ENCODE peak calls at places on chromosome 9, in four cellular contexts. One of them, this sample, is unnamed. For H3K4me1, the result is how much of the 10 kb centered on the place peaks cover.

GRCh38 chr9:19493174-19493811 is 84.5 kb downstream of the ACER2 start:
- DNase-seq in IMR-90: peak
- DNase-seq in keratinocyte: no peak
- DNase-seq in fibroblast of lung: peak
- DNase-seq in this sample: peak

GRCh38 chr9:92986175-92987110 is 39.1 kb downstream of the FGD3 start:
- DNase-seq in IMR-90: no peak
- DNase-seq in fibroblast of lung: no peak
- DNase-seq in keratinocyte: no peak
- DNase-seq in this sample: no peak

GRCh38 chr9:109742759-109743388 is 37.1 kb upstream of the PALM2AKAP2 start:
- DNase-seq in fibroblast of lung: peak
- DNase-seq in IMR-90: no peak
- DNase-seq in keratinocyte: no peak
- DNase-seq in this sample: no peak

GRCh38 chr9:124724415-124725067 is 46.6 kb downstream of the NR6A1 start:
- DNase-seq in keratinocyte: no peak
- DNase-seq in IMR-90: no peak
- DNase-seq in fibroblast of lung: no peak
- DNase-seq in this sample: no peak

GRCh38 chr9:71768388-71769174 is at the start of gene CEMIP2:
- DNase-seq in fibroblast of lung: peak
- DNase-seq in IMR-90: peak
- DNase-seq in keratinocyte: no peak
- DNase-seq in this sample: peak

GRCh38 chr9:126556560-126557250 is 57.0 kb upstream of the LMX1B start:
- DNase-seq in keratinocyte: no peak
- DNase-seq in IMR-90: no peak
- DNase-seq in fibroblast of lung: no peak
- DNase-seq in this sample: no peak

GRCh38 chr9:114588671-114589526 is 1.3 kb downstream of the ATP6V1G1 start:
- DNase-seq in keratinocyte: no peak
- DNase-seq in IMR-90: peak
- DNase-seq in fibroblast of lung: peak
- DNase-seq in this sample: no peak

GRCh38 chr9:35350827-35351549 is 138.9 kb upstream of the RUSC2 start:
- DNase-seq in fibroblast of lung: peak
- DNase-seq in IMR-90: peak
- DNase-seq in keratinocyte: no peak
- DNase-seq in this sample: no peak

GRCh38 chr9:114288233-114289051 is 34.5 kb upstream of the ORM1 start:
- DNase-seq in IMR-90: peak
- DNase-seq in fibroblast of lung: peak
- DNase-seq in keratinocyte: no peak
- DNase-seq in this sample: no peak

GRCh38 chr9:22211588-22212360 is 202.7 kb upstream of the CDKN2B start:
- DNase-seq in IMR-90: peak
- DNase-seq in keratinocyte: no peak
- DNase-seq in fibroblast of lung: peak
- DNase-seq in this sample: no peak

GRCh38 chr9:116149844-116150243 is 3.7 kb upstream of the PAPPA start:
- DNase-seq in IMR-90: no peak
- DNase-seq in fibroblast of lung: no peak
- DNase-seq in keratinocyte: no peak
- DNase-seq in this sample: peak

GRCh38 chr9:107698779-107699564 is 209.4 kb upstream of the KLF4 start:
- DNase-seq in fibroblast of lung: no peak
- DNase-seq in IMR-90: no peak
- DNase-seq in keratinocyte: no peak
- DNase-seq in this sample: no peak

GRCh38 chr9:100197553-100197952 is 98.5 kb downstream of the INVS start:
- DNase-seq in keratinocyte: no peak
- DNase-seq in IMR-90: no peak
- DNase-seq in fibroblast of lung: no peak
- DNase-seq in this sample: no peak

GRCh38 chr9:131657031-131657377 is 82.9 kb downstream of the RAPGEF1 start:
- DNase-seq in keratinocyte: no peak
- DNase-seq in fibroblast of lung: no peak
- DNase-seq in IMR-90: no peak
- DNase-seq in this sample: no peak

GRCh38 chr9:109856785-109857184 is 76.8 kb downstream of the PALM2AKAP2 start:
- DNase-seq in IMR-90: peak
- DNase-seq in keratinocyte: no peak
- DNase-seq in fibroblast of lung: peak
- DNase-seq in this sample: no peak

GRCh38 chr9:98455256-98455956 is 200.0 kb upstream of the TBC1D2 start:
- DNase-seq in fibroblast of lung: no peak
- DNase-seq in keratinocyte: no peak
- DNase-seq in IMR-90: no peak
- DNase-seq in this sample: no peak

GRCh38 chr9:72828281-72828731 is 124.5 kb downstream of the ALDH1A1 start:
- DNase-seq in fibroblast of lung: peak
- DNase-seq in keratinocyte: peak
- DNase-seq in IMR-90: no peak
- DNase-seq in this sample: no peak

GRCh38 chr9:110148868-110149267 is 59.1 kb downstream of the C9orf152 start:
- DNase-seq in IMR-90: no peak
- DNase-seq in fibroblast of lung: no peak
- DNase-seq in keratinocyte: no peak
- DNase-seq in this sample: no peak

GRCh38 chr9:88197781-88198345 is 59.6 kb upstream of the SPATA31C2 start:
- DNase-seq in IMR-90: peak
- DNase-seq in fibroblast of lung: peak
- DNase-seq in keratinocyte: peak
- DNase-seq in this sample: no peak

GRCh38 chr9:98913705-98914104 is 30.0 kb upstream of the COL15A1 start:
- DNase-seq in keratinocyte: no peak
- DNase-seq in IMR-90: no peak
- DNase-seq in fibroblast of lung: no peak
- DNase-seq in this sample: no peak

GRCh38 chr9:126861707-126862460 is 1.4 kb downstream of the ZBTB34 start:
- DNase-seq in keratinocyte: no peak
- DNase-seq in fibroblast of lung: no peak
- DNase-seq in IMR-90: peak
- DNase-seq in this sample: peak

GRCh38 chr9:136147038-136147889 is 28.6 kb upstream of the TMEM250 start:
- DNase-seq in keratinocyte: no peak
- DNase-seq in fibroblast of lung: no peak
- DNase-seq in IMR-90: no peak
- DNase-seq in this sample: no peak

GRCh38 chr9:35306281-35306680 is 144.5 kb downstream of the UNC13B start:
- DNase-seq in IMR-90: peak
- DNase-seq in keratinocyte: no peak
- DNase-seq in fibroblast of lung: peak
- DNase-seq in this sample: no peak

GRCh38 chr9:92424340-92424739 is at the start of gene OMD:
- DNase-seq in keratinocyte: no peak
- DNase-seq in fibroblast of lung: peak
- DNase-seq in IMR-90: no peak
- DNase-seq in this sample: no peak

DNA sequence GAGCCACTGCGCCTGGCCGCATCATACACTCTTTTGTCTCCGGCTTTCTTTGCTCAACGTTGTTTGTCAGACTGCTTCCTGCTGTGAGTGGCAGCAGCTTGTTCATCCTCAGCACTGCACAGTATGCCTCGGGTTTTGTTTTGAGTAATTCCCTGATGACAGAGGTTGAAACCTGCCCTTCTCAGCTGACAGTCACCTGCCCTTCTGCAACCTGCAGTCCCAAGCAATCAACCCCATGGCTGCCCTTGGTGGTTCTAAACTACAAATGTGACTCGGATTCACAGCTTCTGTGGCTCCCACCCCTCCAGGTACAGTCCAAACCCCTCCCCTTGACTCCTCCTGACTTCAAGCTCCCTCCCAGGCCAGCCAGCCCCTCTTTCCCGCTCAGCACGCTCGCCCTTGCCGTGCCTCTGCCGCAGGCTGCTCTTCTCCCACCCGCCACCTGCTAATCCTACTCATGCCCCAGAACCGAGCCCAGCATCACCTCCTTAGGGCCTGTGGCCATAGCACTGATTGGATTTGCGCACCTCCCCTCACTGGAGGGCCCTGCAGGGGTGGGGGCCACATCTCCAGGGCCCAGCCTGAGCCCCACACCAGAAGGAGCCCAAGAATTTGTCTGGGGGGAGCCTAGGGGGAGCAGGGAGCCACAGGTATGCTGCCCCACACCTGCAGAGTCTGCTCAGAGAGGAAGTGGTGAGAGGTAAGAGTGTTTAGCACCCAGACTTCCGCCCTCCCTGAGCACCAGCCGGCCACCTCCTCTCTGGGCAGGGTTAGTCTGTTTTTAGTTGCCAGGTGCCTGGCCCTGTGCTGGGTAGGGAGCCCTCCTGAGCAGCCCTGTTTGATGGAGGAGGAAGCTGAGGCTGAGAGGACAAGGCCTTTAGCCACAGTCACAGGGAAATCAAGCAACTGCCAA is 10.1 kb downstream of the EEIG1 start:
- DNase-seq in IMR-90: no peak
- DNase-seq in fibroblast of lung: no peak
- DNase-seq in keratinocyte: no peak
- DNase-seq in this sample: no peak
- H3K4me1 ChIP-seq in IMR-90: half or more
- H3K4me1 ChIP-seq in fibroblast of lung: half or more
- H3K4me1 ChIP-seq in keratinocyte: half or more
- H3K4me1 ChIP-seq in this sample: half or more

DNA sequence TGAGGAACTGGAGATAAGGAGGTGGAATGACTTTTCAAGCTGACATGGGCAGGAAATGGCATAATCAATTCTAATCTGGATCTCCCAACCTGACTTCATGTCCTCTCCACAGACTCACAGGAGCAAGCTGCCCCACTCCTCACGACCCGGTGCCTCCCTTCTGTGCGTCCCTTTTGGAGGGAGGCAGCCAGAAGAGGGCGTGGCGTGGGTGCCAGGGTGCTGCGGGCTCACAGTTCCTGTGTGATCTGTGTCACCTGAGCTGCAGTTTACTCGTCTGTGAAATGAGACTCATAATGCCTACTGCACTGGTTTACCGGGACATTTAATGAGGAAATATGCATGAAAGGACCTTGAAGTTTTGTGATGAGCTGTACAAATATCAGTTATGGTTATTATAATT is 207.4 kb downstream of the DAB2IP start:
- DNase-seq in IMR-90: no peak
- DNase-seq in keratinocyte: no peak
- DNase-seq in fibroblast of lung: no peak
- DNase-seq in this sample: no peak
- H3K9ac ChIP-seq in IMR-90: no peak
- H3K9ac ChIP-seq in keratinocyte: no peak
- H3K9ac ChIP-seq in fibroblast of lung: no peak
- H3K9ac ChIP-seq in this sample: no peak

GRCh38 chr9:129630967-129631672 is 5.2 kb downstream of the NTMT1 start:
- DNase-seq in fibroblast of lung: peak
- DNase-seq in keratinocyte: no peak
- DNase-seq in IMR-90: peak
- DNase-seq in this sample: no peak
- H3K4me1 ChIP-seq in fibroblast of lung: under half
- H3K4me1 ChIP-seq in keratinocyte: under half
- H3K4me1 ChIP-seq in IMR-90: under half
- H3K4me1 ChIP-seq in this sample: under half

DNA sequence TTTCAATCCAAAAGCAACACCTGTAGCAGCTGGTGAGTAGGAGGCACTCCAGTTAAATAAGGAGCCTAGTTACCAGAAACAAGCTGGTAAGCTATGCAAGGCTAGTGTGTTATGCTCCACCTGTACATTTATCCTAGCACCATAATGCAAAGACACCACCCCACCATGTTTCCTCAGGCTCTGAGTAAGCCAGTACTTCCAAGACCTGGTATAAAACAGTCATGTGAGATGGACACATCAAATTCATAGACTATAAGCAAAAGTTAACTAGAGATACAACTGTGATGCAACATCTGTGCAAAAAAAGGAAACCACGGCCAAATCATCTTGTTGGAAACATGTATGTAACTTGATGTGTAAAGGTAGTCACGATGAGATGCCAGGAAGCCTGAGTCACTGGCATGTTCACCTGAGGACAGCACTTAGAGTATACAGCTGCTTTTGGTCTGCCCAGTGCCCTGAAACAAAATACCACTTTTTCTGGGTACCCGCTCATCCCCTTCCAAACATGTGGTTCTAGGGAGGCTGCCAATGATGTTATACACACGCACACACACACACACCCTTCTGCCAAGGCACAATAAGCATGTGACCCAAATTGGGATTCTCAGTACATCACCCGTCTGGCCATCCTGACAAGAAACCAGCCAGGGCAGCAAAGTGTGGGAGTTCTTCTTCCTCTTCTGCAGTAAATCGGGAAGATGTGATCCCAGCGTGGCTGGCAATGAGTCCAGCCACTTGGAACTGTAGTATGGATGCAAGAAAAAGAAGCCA is 66.0 kb downstream of the CDK5RAP2 start:
- DNase-seq in fibroblast of lung: no peak
- DNase-seq in IMR-90: no peak
- DNase-seq in keratinocyte: peak
- DNase-seq in this sample: no peak
- H3K9ac ChIP-seq in fibroblast of lung: no peak
- H3K9ac ChIP-seq in IMR-90: no peak
- H3K9ac ChIP-seq in keratinocyte: no peak
- H3K9ac ChIP-seq in this sample: no peak

GRCh38 chr9:37410969-37411785 is 11.3 kb upstream of the GRHPR start:
- DNase-seq in keratinocyte: no peak
- DNase-seq in IMR-90: peak
- DNase-seq in fibroblast of lung: no peak
- DNase-seq in this sample: no peak
- H3K4me1 ChIP-seq in keratinocyte: under half
- H3K4me1 ChIP-seq in IMR-90: under half
- H3K4me1 ChIP-seq in fibroblast of lung: under half
- H3K4me1 ChIP-seq in this sample: under half

DNA sequence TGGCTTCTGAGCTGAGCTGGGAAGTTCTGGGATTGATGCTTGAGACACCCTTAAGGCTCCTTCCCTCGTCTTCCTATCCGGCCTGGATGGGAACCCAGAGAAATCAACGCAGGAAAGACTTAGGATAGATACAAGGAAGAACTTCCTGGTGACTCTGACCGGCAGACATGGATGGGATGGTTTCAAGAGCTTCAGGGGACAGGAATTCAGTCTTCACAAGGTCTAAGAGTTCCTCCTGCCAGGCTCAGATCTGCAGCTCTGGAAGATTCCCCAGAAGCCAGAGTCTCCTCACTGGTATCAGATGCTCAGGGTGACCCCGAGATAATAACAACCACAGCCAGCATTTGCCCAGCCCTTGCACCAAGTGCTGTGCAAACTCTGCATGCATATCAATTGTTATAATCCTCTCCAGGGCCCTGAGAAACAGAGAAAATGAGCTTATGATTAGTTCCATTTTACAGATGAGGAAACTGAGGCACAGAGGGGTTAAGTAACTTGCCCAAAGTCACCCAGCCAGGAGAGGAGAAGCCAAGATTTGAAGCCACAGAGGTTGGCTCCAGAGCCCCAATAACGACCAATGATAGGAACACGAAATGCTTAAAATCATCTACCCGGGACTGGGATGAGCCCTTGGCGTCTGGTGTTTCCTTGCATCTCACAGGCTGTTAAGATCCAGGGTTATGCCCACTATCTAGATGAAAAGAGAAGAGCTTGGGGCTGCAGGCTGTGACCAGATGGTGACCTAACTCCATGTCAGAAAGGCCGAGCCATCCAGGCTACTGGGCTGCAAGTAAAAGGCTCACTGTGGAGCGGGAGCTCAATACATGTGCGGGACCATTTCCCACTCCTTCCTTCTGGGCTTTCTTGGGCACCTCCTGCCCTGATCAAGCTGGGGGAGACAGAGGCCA is 119.8 kb downstream of the C9orf50 start:
- DNase-seq in IMR-90: no peak
- DNase-seq in keratinocyte: no peak
- DNase-seq in fibroblast of lung: no peak
- DNase-seq in this sample: no peak
- H3K9ac ChIP-seq in IMR-90: peak
- H3K9ac ChIP-seq in keratinocyte: no peak
- H3K9ac ChIP-seq in fibroblast of lung: no peak
- H3K9ac ChIP-seq in this sample: no peak

This sample was measured in colonic mucosa.